ENCODE peak calls at places on chromosomes 6 and 20, in ten cellular contexts. One of them, this sample, is unnamed.

GRCh38 chr6:136591617-136592016 is 41.4 kb upstream of the MAP7 start:
- DNase-seq in GM13977: no peak
- DNase-seq in mucosa of descending colon: no peak
- DNase-seq in GM10248: no peak
- DNase-seq in nephron progenitor cell: no peak
- DNase-seq in mesothelial cell of epicardium: no peak
- DNase-seq in dorsolateral prefrontal cortex: no peak
- DNase-seq in prostate gland: no peak
- DNase-seq in suprapubic skin: no peak
- DNase-seq in astrocyte: no peak
- DNase-seq in this sample: no peak

GRCh38 chr6:56803594-56803993 is 151.3 kb upstream of the BEND6 start:
- DNase-seq in mucosa of descending colon: no peak
- DNase-seq in prostate gland: no peak
- DNase-seq in suprapubic skin: no peak
- DNase-seq in nephron progenitor cell: no peak
- DNase-seq in GM10248: no peak
- DNase-seq in mesothelial cell of epicardium: no peak
- DNase-seq in astrocyte: peak; percentile 78
- DNase-seq in GM13977: no peak
- DNase-seq in dorsolateral prefrontal cortex: no peak
- DNase-seq in this sample: no peak

GRCh38 chr6:53320964-53321363 is 27.8 kb downstream of the ELOVL5 start:
- DNase-seq in astrocyte: no peak
- DNase-seq in dorsolateral prefrontal cortex: no peak
- DNase-seq in GM13977: no peak
- DNase-seq in mesothelial cell of epicardium: no peak
- DNase-seq in prostate gland: no peak
- DNase-seq in mucosa of descending colon: no peak
- DNase-seq in suprapubic skin: no peak
- DNase-seq in GM10248: no peak
- DNase-seq in nephron progenitor cell: no peak
- DNase-seq in this sample: no peak

GRCh38 chr20:51422912-51423667 is 119.4 kb downstream of the NFATC2 start:
- DNase-seq in GM13977: peak; percentile 71
- DNase-seq in nephron progenitor cell: no peak
- DNase-seq in astrocyte: no peak
- DNase-seq in prostate gland: no peak
- DNase-seq in suprapubic skin: no peak
- DNase-seq in mesothelial cell of epicardium: no peak
- DNase-seq in mucosa of descending colon: no peak
- DNase-seq in GM10248: peak; percentile 59
- DNase-seq in dorsolateral prefrontal cortex: no peak
- DNase-seq in this sample: no peak

GRCh38 chr6:35719830-35720733 is 16.8 kb upstream of the ARMC12 start:
- DNase-seq in GM13977: peak; percentile 70
- DNase-seq in mesothelial cell of epicardium: no peak
- DNase-seq in prostate gland: no peak
- DNase-seq in astrocyte: no peak
- DNase-seq in mucosa of descending colon: peak; percentile 34
- DNase-seq in suprapubic skin: peak; percentile 78
- DNase-seq in nephron progenitor cell: peak; percentile 53
- DNase-seq in dorsolateral prefrontal cortex: peak; percentile 44
- DNase-seq in GM10248: peak; percentile 79
- DNase-seq in this sample: no peak

GRCh38 chr20:16661738-16662137 is 68.1 kb upstream of the SNRPB2 start:
- DNase-seq in GM10248: no peak
- DNase-seq in nephron progenitor cell: no peak
- DNase-seq in dorsolateral prefrontal cortex: peak; percentile 36
- DNase-seq in astrocyte: peak; percentile 2
- DNase-seq in mucosa of descending colon: no peak
- DNase-seq in prostate gland: no peak
- DNase-seq in suprapubic skin: no peak
- DNase-seq in GM13977: no peak
- DNase-seq in mesothelial cell of epicardium: no peak
- DNase-seq in this sample: no peak

GRCh38 chr20:61601853-61602252 is 349.8 kb downstream of the CDH4 start:
- DNase-seq in GM10248: no peak
- DNase-seq in dorsolateral prefrontal cortex: no peak
- DNase-seq in mesothelial cell of epicardium: no peak
- DNase-seq in GM13977: no peak
- DNase-seq in prostate gland: no peak
- DNase-seq in mucosa of descending colon: no peak
- DNase-seq in suprapubic skin: no peak
- DNase-seq in astrocyte: no peak
- DNase-seq in nephron progenitor cell: no peak
- DNase-seq in this sample: no peak

GRCh38 chr6:159654483-159655098 is 38.5 kb downstream of the SOD2 start:
- DNase-seq in GM10248: peak; percentile 39
- DNase-seq in astrocyte: peak; percentile 34
- DNase-seq in mucosa of descending colon: peak; percentile 6
- DNase-seq in nephron progenitor cell: peak; percentile 14
- DNase-seq in dorsolateral prefrontal cortex: no peak
- DNase-seq in suprapubic skin: no peak
- DNase-seq in mesothelial cell of epicardium: no peak
- DNase-seq in prostate gland: no peak
- DNase-seq in GM13977: peak; percentile 55
- DNase-seq in this sample: no peak

GRCh38 chr6:88445188-88445958 is 279.2 kb upstream of the CNR1 start:
- DNase-seq in GM10248: no peak
- DNase-seq in astrocyte: no peak
- DNase-seq in suprapubic skin: no peak
- DNase-seq in dorsolateral prefrontal cortex: no peak
- DNase-seq in nephron progenitor cell: no peak
- DNase-seq in mesothelial cell of epicardium: no peak
- DNase-seq in mucosa of descending colon: no peak
- DNase-seq in prostate gland: no peak
- DNase-seq in GM13977: no peak
- DNase-seq in this sample: no peak

GRCh38 chr20:8155229-8155628 is 23.2 kb downstream of the PLCB1 start:
- DNase-seq in GM13977: no peak
- DNase-seq in mesothelial cell of epicardium: no peak
- DNase-seq in prostate gland: no peak
- DNase-seq in suprapubic skin: no peak
- DNase-seq in nephron progenitor cell: no peak
- DNase-seq in dorsolateral prefrontal cortex: no peak
- DNase-seq in mucosa of descending colon: no peak
- DNase-seq in GM10248: no peak
- DNase-seq in astrocyte: no peak
- DNase-seq in this sample: no peak

GRCh38 chr20:35307666-35308653 is 15.7 kb upstream of the FAM83C start:
- DNase-seq in astrocyte: peak; percentile 79
- DNase-seq in prostate gland: peak; percentile 92
- DNase-seq in GM10248: no peak
- DNase-seq in GM13977: no peak
- DNase-seq in mesothelial cell of epicardium: no peak
- DNase-seq in dorsolateral prefrontal cortex: peak; percentile 83
- DNase-seq in nephron progenitor cell: no peak
- DNase-seq in mucosa of descending colon: no peak
- DNase-seq in suprapubic skin: no peak
- DNase-seq in this sample: no peak

GRCh38 chr6:6920984-6921313 is 186.8 kb upstream of the RREB1 start:
- DNase-seq in nephron progenitor cell: no peak
- DNase-seq in mesothelial cell of epicardium: no peak
- DNase-seq in GM13977: no peak
- DNase-seq in suprapubic skin: no peak
- DNase-seq in mucosa of descending colon: no peak
- DNase-seq in astrocyte: no peak
- DNase-seq in GM10248: no peak
- DNase-seq in prostate gland: no peak
- DNase-seq in dorsolateral prefrontal cortex: no peak
- DNase-seq in this sample: no peak

GRCh38 chr6:169961772-169962561 is 210.5 kb downstream of the ERMARD start:
- DNase-seq in mucosa of descending colon: no peak
- DNase-seq in mesothelial cell of epicardium: peak; percentile 69
- DNase-seq in suprapubic skin: peak; percentile 81
- DNase-seq in nephron progenitor cell: peak; percentile 71
- DNase-seq in prostate gland: no peak
- DNase-seq in dorsolateral prefrontal cortex: peak; percentile 28
- DNase-seq in GM10248: no peak
- DNase-seq in astrocyte: no peak
- DNase-seq in GM13977: no peak
- DNase-seq in this sample: peak; percentile 69

GRCh38 chr20:44942264-44942973 is 17.8 kb downstream of the TOMM34 start:
- DNase-seq in prostate gland: no peak
- DNase-seq in dorsolateral prefrontal cortex: no peak
- DNase-seq in nephron progenitor cell: no peak
- DNase-seq in suprapubic skin: no peak
- DNase-seq in GM13977: no peak
- DNase-seq in GM10248: no peak
- DNase-seq in astrocyte: no peak
- DNase-seq in mucosa of descending colon: no peak
- DNase-seq in mesothelial cell of epicardium: no peak
- DNase-seq in this sample: no peak
- TF ChIP-seq CTCF in prostate gland: no peak
- TF ChIP-seq CTCF in dorsolateral prefrontal cortex: no peak
- TF ChIP-seq CTCF in nephron progenitor cell: no peak
- TF ChIP-seq CTCF in suprapubic skin: no peak
- TF ChIP-seq CTCF in GM13977: no peak
- TF ChIP-seq CTCF in GM10248: no peak
- TF ChIP-seq CTCF in astrocyte: no peak
- TF ChIP-seq CTCF in mucosa of descending colon: no peak
- TF ChIP-seq CTCF in mesothelial cell of epicardium: no peak
- TF ChIP-seq CTCF in this sample: no peak

GRCh38 chr20:38290829-38291581 is 13.0 kb upstream of the BPI start:
- DNase-seq in astrocyte: peak; percentile 79
- DNase-seq in mesothelial cell of epicardium: no peak
- DNase-seq in suprapubic skin: no peak
- DNase-seq in mucosa of descending colon: peak; percentile 12
- DNase-seq in nephron progenitor cell: peak; percentile 39
- DNase-seq in prostate gland: no peak
- DNase-seq in dorsolateral prefrontal cortex: no peak
- DNase-seq in GM13977: no peak
- DNase-seq in GM10248: no peak
- DNase-seq in this sample: no peak
- TF ChIP-seq CTCF in astrocyte: peak; percentile 52
- TF ChIP-seq CTCF in mesothelial cell of epicardium: no peak
- TF ChIP-seq CTCF in suprapubic skin: no peak
- TF ChIP-seq CTCF in mucosa of descending colon: no peak
- TF ChIP-seq CTCF in nephron progenitor cell: peak; percentile 36
- TF ChIP-seq CTCF in prostate gland: no peak
- TF ChIP-seq CTCF in dorsolateral prefrontal cortex: peak; percentile 34
- TF ChIP-seq CTCF in GM13977: peak; percentile 49
- TF ChIP-seq CTCF in GM10248: no peak
- TF ChIP-seq CTCF in this sample: peak; percentile 69

GRCh38 chr6:40535105-40535783 is 51.9 kb downstream of the LRFN2 start:
- DNase-seq in dorsolateral prefrontal cortex: no peak
- DNase-seq in mesothelial cell of epicardium: no peak
- DNase-seq in nephron progenitor cell: no peak
- DNase-seq in prostate gland: no peak
- DNase-seq in astrocyte: no peak
- DNase-seq in GM10248: no peak
- DNase-seq in GM13977: no peak
- DNase-seq in mucosa of descending colon: no peak
- DNase-seq in suprapubic skin: no peak
- DNase-seq in this sample: no peak

GRCh38 chr6:40535784-40536380 is 51.3 kb downstream of the LRFN2 start:
- DNase-seq in mesothelial cell of epicardium: no peak
- DNase-seq in nephron progenitor cell: no peak
- DNase-seq in mucosa of descending colon: no peak
- DNase-seq in dorsolateral prefrontal cortex: no peak
- DNase-seq in astrocyte: no peak
- DNase-seq in GM10248: no peak
- DNase-seq in prostate gland: no peak
- DNase-seq in GM13977: no peak
- DNase-seq in suprapubic skin: no peak
- DNase-seq in this sample: no peak

GRCh38 chr6:40537446-40537845 is 49.7 kb downstream of the LRFN2 start:
- DNase-seq in prostate gland: no peak
- DNase-seq in mesothelial cell of epicardium: no peak
- DNase-seq in nephron progenitor cell: no peak
- DNase-seq in GM10248: no peak
- DNase-seq in mucosa of descending colon: no peak
- DNase-seq in GM13977: no peak
- DNase-seq in suprapubic skin: no peak
- DNase-seq in astrocyte: no peak
- DNase-seq in dorsolateral prefrontal cortex: no peak
- DNase-seq in this sample: no peak

GRCh38 chr6:40538556-40538955 is 48.6 kb downstream of the LRFN2 start:
- DNase-seq in mucosa of descending colon: no peak
- DNase-seq in mesothelial cell of epicardium: no peak
- DNase-seq in dorsolateral prefrontal cortex: no peak
- DNase-seq in GM13977: no peak
- DNase-seq in GM10248: no peak
- DNase-seq in nephron progenitor cell: no peak
- DNase-seq in prostate gland: no peak
- DNase-seq in astrocyte: no peak
- DNase-seq in suprapubic skin: no peak
- DNase-seq in this sample: no peak

DNA sequence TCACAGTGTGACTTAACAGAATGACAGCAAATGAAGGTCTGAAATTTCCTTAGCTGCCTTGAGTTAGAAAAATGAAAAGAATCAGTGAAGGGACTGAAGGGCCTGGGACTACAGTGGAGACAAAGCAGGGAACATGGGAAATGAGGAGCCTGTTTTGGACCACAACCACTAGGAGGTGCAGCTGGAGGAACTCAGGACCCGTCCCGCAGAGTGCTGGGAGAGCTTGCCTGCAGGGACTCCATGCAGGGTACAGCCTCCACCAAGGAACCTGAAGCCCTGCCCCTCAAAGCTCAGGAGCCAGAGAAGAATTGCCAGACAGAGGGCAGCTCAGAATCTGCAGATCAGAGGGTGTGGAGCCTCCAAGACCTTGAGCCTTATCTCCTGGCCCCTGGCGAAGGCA is 50.7 kb downstream of the LRFN2 start:
- DNase-seq in GM13977: no peak
- DNase-seq in suprapubic skin: no peak
- DNase-seq in mucosa of descending colon: no peak
- DNase-seq in mesothelial cell of epicardium: no peak
- DNase-seq in astrocyte: no peak
- DNase-seq in GM10248: no peak
- DNase-seq in nephron progenitor cell: peak; percentile 24
- DNase-seq in dorsolateral prefrontal cortex: no peak
- DNase-seq in prostate gland: no peak
- DNase-seq in this sample: no peak
- TF ChIP-seq CTCF in GM13977: no peak
- TF ChIP-seq CTCF in suprapubic skin: no peak
- TF ChIP-seq CTCF in mucosa of descending colon: no peak
- TF ChIP-seq CTCF in mesothelial cell of epicardium: no peak
- TF ChIP-seq CTCF in astrocyte: no peak
- TF ChIP-seq CTCF in GM10248: no peak
- TF ChIP-seq CTCF in nephron progenitor cell: no peak
- TF ChIP-seq CTCF in dorsolateral prefrontal cortex: no peak
- TF ChIP-seq CTCF in prostate gland: no peak
- TF ChIP-seq CTCF in this sample: peak; percentile 49

DNA sequence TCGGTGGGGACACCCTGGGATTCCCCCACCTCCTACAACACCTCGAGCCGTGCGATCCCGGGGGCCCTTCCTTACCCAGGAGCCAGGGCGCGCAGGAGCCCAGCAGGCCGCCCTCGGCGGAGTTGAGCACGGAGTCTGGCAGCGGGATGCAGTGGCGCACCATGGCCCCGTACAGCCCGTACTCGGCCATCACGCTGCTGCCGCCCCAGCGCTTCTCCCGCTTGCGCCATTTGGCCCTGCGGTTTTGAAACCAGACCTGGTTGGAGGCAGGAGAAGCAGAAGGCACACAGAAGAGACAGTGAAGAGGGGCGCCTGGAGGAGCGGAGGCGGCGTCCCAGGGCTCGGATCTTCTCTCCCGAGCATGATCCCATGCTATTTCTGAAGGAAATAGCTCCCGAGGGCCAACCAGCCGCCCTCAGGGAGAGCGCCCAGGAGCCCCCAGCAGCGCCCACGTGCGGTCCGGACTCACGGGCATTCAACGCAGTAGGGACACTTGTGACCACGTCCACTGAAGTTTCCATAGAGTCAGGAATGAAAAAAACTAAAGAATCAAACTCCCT is 4.3 kb downstream of the VSX1 start:
- DNase-seq in GM13977: peak; percentile 53
- DNase-seq in dorsolateral prefrontal cortex: no peak
- DNase-seq in mucosa of descending colon: no peak
- DNase-seq in prostate gland: no peak
- DNase-seq in astrocyte: no peak
- DNase-seq in GM10248: no peak
- DNase-seq in nephron progenitor cell: peak; percentile 41
- DNase-seq in mesothelial cell of epicardium: peak; percentile 32
- DNase-seq in suprapubic skin: no peak
- DNase-seq in this sample: peak; percentile 67
- TF ChIP-seq CTCF in GM13977: no peak
- TF ChIP-seq CTCF in dorsolateral prefrontal cortex: no peak
- TF ChIP-seq CTCF in mucosa of descending colon: no peak
- TF ChIP-seq CTCF in prostate gland: no peak
- TF ChIP-seq CTCF in astrocyte: no peak
- TF ChIP-seq CTCF in GM10248: no peak
- TF ChIP-seq CTCF in nephron progenitor cell: no peak
- TF ChIP-seq CTCF in mesothelial cell of epicardium: no peak
- TF ChIP-seq CTCF in suprapubic skin: no peak
- TF ChIP-seq CTCF in this sample: no peak

This sample was measured in type B pancreatic cell.